ENCODE peak calls at places on chromosomes 16 and 17, in seven cellular contexts. W, Q, H, M, O, V and S are unnamed samples. For H3K27me3 and H3K4me1, the result is how much of the 10 kb centered on the place peaks cover.

GRCh38 chr17:28154242-28154641 is 111.8 kb downstream of the NLK start:
- DNase-seq in V (no peak), O (no peak), Q (no peak), M (no peak), W (no peak), H (peak), S (no peak)

GRCh38 chr17:2215616-2216364 is 87.8 kb downstream of the SMG6 start:
- DNase-seq in O (peak), V (peak), H (peak), M (peak), W (peak), Q (peak), S (peak)

GRCh38 chr16:68492501-68493411 is 44.4 kb upstream of the SMPD3 start:
- DNase-seq in H (no peak), O (no peak), V (no peak), W (no peak), Q (peak), M (no peak), S (no peak)

GRCh38 chr16:85610059-85610445 is 3.1 kb upstream of the GSE1 start:
- DNase-seq in O (no peak), Q (peak), M (no peak), H (no peak), V (no peak), W (no peak), S (no peak)

GRCh38 chr17:69067274-69068047 is 6.7 kb upstream of the ABCA9 start:
- DNase-seq in Q (no peak), V (no peak), M (no peak), W (no peak), O (no peak), H (peak), S (no peak)

GRCh38 chr17:48181653-48182052 is 74.1 kb downstream of the SNX11 start:
- DNase-seq in W (peak), M (no peak), H (peak), Q (peak), V (no peak), O (peak), S (no peak)

GRCh38 chr16:10098991-10099390 is 83.2 kb downstream of the GRIN2A start:
- DNase-seq in V (no peak), O (no peak), M (no peak), H (no peak), W (no peak), Q (no peak), S (no peak)

GRCh38 chr16:89133457-89134127 is 38.0 kb upstream of the CDH15 start:
- DNase-seq in Q (no peak), V (no peak), M (no peak), O (no peak), W (no peak), H (no peak), S (no peak)

GRCh38 chr17:71975998-71976649 is 144.7 kb upstream of the SOX9 start:
- DNase-seq in W (peak), H (no peak), O (no peak), V (peak), M (peak), Q (peak), S (no peak)

GRCh38 chr17:45243750-45244149 is 18.1 kb downstream of the SPATA32 start:
- DNase-seq in H (no peak), W (no peak), V (no peak), Q (peak), O (no peak), M (no peak), S (no peak)

GRCh38 chr17:48215583-48216139 is 108.1 kb downstream of the SNX11 start:
- DNase-seq in W (peak), O (no peak), H (peak), V (no peak), M (no peak), Q (peak), S (no peak)

GRCh38 chr16:69014811-69015210 is 90.6 kb upstream of the HAS3 start:
- DNase-seq in O (no peak), M (no peak), W (no peak), Q (no peak), H (no peak), V (no peak), S (no peak)

GRCh38 chr17:35044181-35044580 is 19.3 kb downstream of the RFFL start:
- DNase-seq in M (no peak), Q (no peak), V (no peak), W (no peak), O (no peak), H (no peak), S (no peak)

GRCh38 chr17:76588182-76588581 is 2.5 kb upstream of the ST6GALNAC2 start:
- DNase-seq in M (no peak), W (no peak), O (no peak), Q (no peak), H (no peak), V (no peak), S (no peak)

GRCh38 chr17:65850486-65850885 is 289.0 kb upstream of the AXIN2 start:
- DNase-seq in W (no peak), H (no peak), M (no peak), Q (no peak), O (no peak), V (peak), S (no peak)

GRCh38 chr17:17372856-17373520 is 69.8 kb downstream of the NT5M start:
- DNase-seq in W (peak), Q (no peak), V (no peak), H (no peak), M (no peak), O (no peak), S (no peak)

GRCh38 chr16:9458816-9459215 is 367.4 kb downstream of the HAPSTR1 start:
- DNase-seq in Q (no peak), V (no peak), H (no peak), W (no peak), M (no peak), O (no peak), S (no peak)

GRCh38 chr16:55711959-55712876 is 56.4 kb downstream of the SLC6A2 start:
- DNase-seq in Q (peak), M (peak), O (peak), W (peak), H (peak), V (peak), S (peak)

DNA sequence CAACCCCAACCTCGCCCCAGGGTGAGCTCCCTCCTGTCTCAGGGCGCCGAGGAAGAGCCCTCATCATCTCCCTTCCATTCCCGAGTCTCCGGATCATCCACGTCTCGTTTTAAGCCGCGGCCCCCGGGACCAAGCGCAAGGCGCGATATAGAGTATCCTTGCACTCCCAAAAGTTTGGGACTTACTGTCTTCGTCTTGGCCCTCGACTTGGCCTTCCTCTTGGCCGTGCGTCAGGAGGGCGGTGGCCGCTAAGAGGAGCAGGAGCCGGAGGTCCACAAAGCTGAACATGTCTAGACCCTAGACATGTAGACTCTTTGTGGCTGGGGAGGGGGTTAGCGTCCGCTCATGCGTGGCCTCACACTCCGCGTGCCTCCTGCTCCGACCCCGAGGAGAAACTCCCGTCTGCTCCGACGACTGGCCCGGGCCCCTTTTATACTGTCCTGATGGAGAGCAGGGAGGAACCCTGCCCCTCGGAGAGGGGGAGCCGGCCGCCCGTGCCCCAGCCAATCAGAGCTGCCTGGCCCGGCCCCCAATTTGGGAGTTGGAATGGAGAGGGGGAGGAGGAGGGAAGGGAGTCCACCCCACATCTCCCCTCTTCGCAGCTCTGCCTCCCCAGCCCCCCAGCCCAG is at the start of gene COL1A1:
- DNase-seq in Q (peak), O (peak), H (no peak), M (peak), W (peak), V (peak), S (no peak)
- H3K27me3 ChIP-seq in Q (under half), O (under half), H (under half), M (under half), W (half or more), V (under half), S (under half)

DNA sequence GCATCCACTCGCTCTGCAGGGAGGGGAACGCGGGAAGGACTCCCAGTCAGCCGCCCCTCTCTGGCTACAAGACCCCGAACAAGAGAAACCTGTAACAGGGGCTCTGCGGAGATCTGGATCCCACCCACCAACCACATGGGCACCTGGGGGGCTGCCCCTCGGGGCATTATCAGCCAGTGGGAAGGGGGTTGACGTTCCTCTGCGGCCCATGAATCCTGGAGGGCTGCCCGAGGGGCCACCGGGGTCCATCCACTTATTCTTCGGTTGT is 1.8 kb upstream of the PCGF2 start:
- DNase-seq in W (no peak), Q (no peak), M (no peak), H (no peak), O (no peak), V (no peak), S (no peak)
- H3K4me1 ChIP-seq in W (under half), Q (under half), M (half or more), H (under half), O (under half), V (under half), S (half or more)

GRCh38 chr16:79895917-79896203 is 295.3 kb upstream of the MAF start:
- DNase-seq in M (no peak), O (no peak), W (no peak), H (no peak), Q (no peak), V (no peak), S (no peak)
- H3K27me3 ChIP-seq in M (under half), O (under half), W (under half), H (under half), Q (under half), V (under half), S (under half)

GRCh38 chr16:66900721-66901441 is 17.8 kb downstream of the CDH16 start:
- DNase-seq in Q (peak), O (no peak), W (no peak), H (no peak), V (peak), M (no peak), S (no peak)

GRCh38 chr16:66904428-66904845 is 14.2 kb downstream of the CDH16 start:
- DNase-seq in Q (no peak), V (no peak), M (no peak), O (no peak), H (no peak), W (no peak), S (no peak)

GRCh38 chr16:66903544-66904427 is 14.9 kb downstream of the CDH16 start:
- DNase-seq in O (peak), V (no peak), Q (no peak), M (no peak), H (no peak), W (no peak), S (no peak)

GRCh38 chr16:66901626-66902025 is 17.1 kb downstream of the CDH16 start:
- DNase-seq in O (no peak), V (no peak), W (no peak), Q (no peak), H (no peak), M (peak), S (peak)

DNA sequence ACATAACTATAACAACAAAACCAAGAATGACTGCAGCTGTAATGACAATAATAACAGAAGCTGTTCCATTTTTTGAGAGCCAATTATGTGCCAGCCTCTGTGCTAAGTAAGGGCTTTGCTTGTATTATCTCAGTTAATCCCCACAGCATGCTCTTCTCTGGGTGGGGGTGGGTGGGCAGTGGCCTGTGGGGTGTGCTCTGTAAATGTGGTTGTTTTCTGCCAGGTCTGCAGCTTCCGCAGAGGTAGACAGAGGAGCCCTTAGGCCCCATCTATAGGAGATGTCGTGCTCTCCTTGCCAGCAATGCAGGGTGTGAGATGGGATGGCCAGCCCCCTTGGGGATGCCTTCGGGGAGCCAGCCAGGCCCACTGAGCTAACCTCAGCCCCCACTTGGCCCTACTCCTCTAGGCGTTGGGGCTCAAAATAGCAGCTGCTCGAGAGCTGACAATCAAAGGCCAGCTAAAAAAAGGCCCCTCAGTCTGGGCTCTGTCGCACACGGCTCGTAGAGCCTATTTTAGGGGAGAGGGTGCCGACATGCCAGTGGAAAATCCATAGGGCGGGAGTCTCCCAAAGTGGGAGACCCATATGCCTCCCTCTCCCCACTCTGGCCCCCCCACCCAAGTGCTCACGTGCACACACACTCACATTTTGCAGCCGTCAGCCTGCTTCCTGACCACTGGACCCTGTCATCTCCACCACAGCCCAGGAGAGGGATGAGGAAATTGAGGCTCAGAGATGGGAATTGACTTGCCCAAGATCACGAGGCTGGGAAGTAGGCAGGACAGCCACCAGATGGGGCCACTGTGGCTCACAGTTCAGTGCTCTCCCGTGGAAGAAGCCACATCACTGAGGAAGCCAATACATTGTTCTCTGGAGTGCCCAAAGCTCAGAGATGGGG is 15.8 kb downstream of the CDH16 start:
- DNase-seq in H (no peak), O (peak), V (no peak), Q (no peak), M (no peak), W (no peak), S (no peak)
- H3K4me1 ChIP-seq in H (under half), O (half or more), V (under half), Q (under half), M (half or more), W (under half), S (under half)

GRCh38 chr17:44063704-44064639 is 2.5 kb downstream of the LSM12 start:
- DNase-seq in W (no peak), O (no peak), M (no peak), Q (no peak), V (no peak), H (no peak), S (no peak)

GRCh38 chr17:44065668-44066203 is 735 bp downstream of the LSM12 start:
- DNase-seq in W (no peak), O (no peak), V (peak), M (no peak), Q (no peak), H (no peak), S (no peak)

GRCh38 chr17:44067547-44067945 is 1.1 kb upstream of the LSM12 start:
- DNase-seq in V (no peak), M (no peak), Q (no peak), H (no peak), O (no peak), W (no peak), S (no peak)

GRCh38 chr17:44062871-44063270 is 3.6 kb downstream of the LSM12 start:
- DNase-seq in O (no peak), M (no peak), W (no peak), Q (no peak), V (no peak), H (no peak), S (no peak)

DNA sequence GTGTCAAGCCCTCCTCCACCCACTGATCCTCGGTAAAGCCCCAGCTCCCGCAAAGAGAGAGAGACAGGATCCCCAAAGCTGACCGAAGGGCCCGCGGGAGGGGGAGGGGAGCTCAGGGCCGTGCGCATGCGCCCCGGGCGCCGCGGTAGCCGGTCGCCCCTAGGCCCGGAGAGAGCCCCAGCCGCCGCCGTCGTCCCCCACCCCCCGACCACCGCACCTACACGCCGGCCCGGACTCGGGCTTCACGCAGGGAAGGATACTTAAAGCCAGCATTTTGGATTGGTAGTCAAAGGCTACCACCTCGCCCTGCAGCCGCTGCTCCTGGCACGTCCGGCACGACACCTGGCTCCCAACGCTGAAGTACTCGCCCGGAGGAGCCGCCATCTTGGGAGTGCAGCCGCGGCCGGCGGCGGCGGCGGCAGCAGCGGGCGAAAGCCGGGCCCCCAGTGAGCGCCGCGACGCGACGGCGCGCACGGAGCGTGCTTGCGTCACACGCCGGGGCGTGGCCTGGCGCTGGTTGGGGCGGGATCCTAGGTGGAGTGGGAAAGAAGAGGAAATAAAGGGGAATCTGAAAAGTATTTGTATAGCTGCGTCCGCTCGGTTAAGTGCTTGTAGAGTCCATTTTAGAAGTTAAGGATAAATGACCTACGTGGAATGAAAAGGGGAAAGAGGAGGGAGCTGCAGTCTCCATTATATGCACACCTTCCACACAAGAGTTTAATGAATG is at the start of gene LSM12:
- DNase-seq in Q (peak), O (peak), H (peak), W (peak), V (peak), M (peak), S (peak)
- H3K27me3 ChIP-seq in Q (under half), O (under half), H (under half), W (under half), V (under half), M (under half), S (under half)